ENCODE peak calls at places on chromosome 1, in seven cellular contexts. W, M, C, B, E, U and J are unnamed samples.

GRCh38 chr1:998905-999796 is 746 bp downstream of the HES4 start:
- DNase-seq in W (no peak), M (peak), C (no peak), B (no peak), E (peak), U (no peak), J (no peak)

GRCh38 chr1:18397636-18398035 is 83.1 kb upstream of the KLHDC7A start:
- DNase-seq in W (no peak), M (no peak), C (no peak), B (no peak), E (no peak), U (no peak), J (no peak)

GRCh38 chr1:215636258-215636965 is 69.3 kb downstream of the KCTD3 start:
- DNase-seq in W (peak), M (peak), C (peak), B (no peak), E (no peak), U (no peak), J (peak)

GRCh38 chr1:83996621-83997020 is 2.3 kb downstream of the TTLL7 start:
- DNase-seq in W (no peak), M (no peak), C (peak), B (no peak), E (no peak), U (peak), J (peak)

GRCh38 chr1:7562729-7563605 is 208.1 kb upstream of the VAMP3 start:
- DNase-seq in W (no peak), M (no peak), C (no peak), B (no peak), E (no peak), U (no peak), J (no peak)

GRCh38 chr1:27519341-27520258 is 29.6 kb upstream of the WASF2 start:
- DNase-seq in W (no peak), M (no peak), C (no peak), B (no peak), E (no peak), U (peak), J (no peak)

GRCh38 chr1:171581766-171582165 is 40.3 kb upstream of the MYOCOS start:
- DNase-seq in W (no peak), M (no peak), C (no peak), B (no peak), E (no peak), U (no peak), J (no peak)

GRCh38 chr1:152110365-152110859 is 4.8 kb downstream of the TCHH start:
- DNase-seq in W (peak), M (peak), C (peak), B (no peak), E (no peak), U (no peak), J (peak)

GRCh38 chr1:43302721-43303476 is 2.1 kb downstream of the TIE1 start:
- DNase-seq in W (no peak), M (peak), C (no peak), B (no peak), E (no peak), U (no peak), J (peak)

GRCh38 chr1:63705058-63705457 is 68.8 kb upstream of the ROR1 start:
- DNase-seq in W (no peak), M (peak), C (no peak), B (no peak), E (no peak), U (no peak), J (no peak)

GRCh38 chr1:19014765-19015164 is 58.3 kb upstream of the IFFO2 start:
- DNase-seq in W (no peak), M (no peak), C (no peak), B (no peak), E (no peak), U (no peak), J (no peak)

GRCh38 chr1:90955769-90956168 is 66.1 kb downstream of the ZNF644 start:
- DNase-seq in W (no peak), M (no peak), C (no peak), B (no peak), E (no peak), U (no peak), J (peak)

GRCh38 chr1:7095343-7095964 is 310.2 kb downstream of the CAMTA1 start:
- DNase-seq in W (no peak), M (no peak), C (no peak), B (no peak), E (no peak), U (no peak), J (no peak)

GRCh38 chr1:112335351-112335750 is 60.7 kb upstream of the CTTNBP2NL start:
- DNase-seq in W (no peak), M (no peak), C (no peak), B (no peak), E (no peak), U (no peak), J (peak)

GRCh38 chr1:26582836-26583460 is 53.4 kb downstream of the RPS6KA1 start:
- DNase-seq in W (peak), M (no peak), C (peak), B (no peak), E (no peak), U (no peak), J (peak)

GRCh38 chr1:9653195-9653782 is 1.8 kb downstream of the PIK3CD start:
- DNase-seq in W (no peak), M (no peak), C (no peak), B (no peak), E (peak), U (no peak), J (no peak)

GRCh38 chr1:239505094-239505493 is 118.7 kb downstream of the CHRM3 start:
- DNase-seq in W (no peak), M (no peak), C (no peak), B (no peak), E (no peak), U (no peak), J (no peak)

GRCh38 chr1:81513796-81514354 is 286.9 kb upstream of the ADGRL2 start:
- DNase-seq in W (no peak), M (no peak), C (no peak), B (no peak), E (no peak), U (no peak), J (no peak)

GRCh38 chr1:33176362-33176850 is 5.4 kb downstream of the TRIM62 start:
- DNase-seq in W (peak), M (no peak), C (peak), B (no peak), E (no peak), U (peak), J (peak)

GRCh38 chr1:150156868-150157603 is 7.3 kb downstream of the PLEKHO1 start:
- DNase-seq in W (no peak), M (no peak), C (no peak), B (no peak), E (no peak), U (no peak), J (no peak)

GRCh38 chr1:158124034-158124433 is 56.7 kb upstream of the CD1D start:
- DNase-seq in W (no peak), M (no peak), C (no peak), B (no peak), E (no peak), U (no peak), J (peak)

GRCh38 chr1:31394628-31395193 is 18.3 kb upstream of the SERINC2 start:
- DNase-seq in W (peak), M (peak), C (peak), B (peak), E (peak), U (peak), J (peak)

GRCh38 chr1:42978317-42979036 is 19.8 kb upstream of the SLC2A1 start:
- DNase-seq in W (no peak), M (no peak), C (no peak), B (no peak), E (no peak), U (no peak), J (no peak)